ENCODE peak calls at places on chromosomes 5 and 9, in six cellular contexts. One of them, this sample, is unnamed. For H3K27me3, the result is how much of the 10 kb centered on the place peaks cover.

GRCh38 chr9:35749515-35750255 is 598 bp downstream of the RGP1 start:
- DNase-seq in right atrium auricular region: no peak
- DNase-seq in WERI-Rb-1: peak
- DNase-seq in HepG2: no peak
- DNase-seq in uterus: no peak
- DNase-seq in IMR-90: no peak
- DNase-seq in this sample: no peak

GRCh38 chr9:75088646-75089368 is 493 bp downstream of the OSTF1 start:
- DNase-seq in IMR-90: peak
- DNase-seq in WERI-Rb-1: peak
- DNase-seq in right atrium auricular region: peak
- DNase-seq in uterus: peak
- DNase-seq in HepG2: peak
- DNase-seq in this sample: no peak

GRCh38 chr9:115944166-115944948 is 209.2 kb upstream of the PAPPA start:
- DNase-seq in HepG2: peak
- DNase-seq in right atrium auricular region: peak
- DNase-seq in IMR-90: peak
- DNase-seq in WERI-Rb-1: peak
- DNase-seq in uterus: peak
- DNase-seq in this sample: no peak

GRCh38 chr5:180639743-180640300 is 9.6 kb downstream of the FLT4 start:
- DNase-seq in WERI-Rb-1: no peak
- DNase-seq in IMR-90: no peak
- DNase-seq in HepG2: no peak
- DNase-seq in uterus: peak
- DNase-seq in right atrium auricular region: no peak
- DNase-seq in this sample: no peak

GRCh38 chr9:20290287-20290686 is 332.0 kb downstream of the MLLT3 start:
- DNase-seq in right atrium auricular region: no peak
- DNase-seq in uterus: no peak
- DNase-seq in WERI-Rb-1: peak
- DNase-seq in HepG2: no peak
- DNase-seq in IMR-90: no peak
- DNase-seq in this sample: peak

GRCh38 chr5:64295100-64295499 is 129.5 kb downstream of the RNF180 start:
- DNase-seq in IMR-90: no peak
- DNase-seq in uterus: no peak
- DNase-seq in HepG2: no peak
- DNase-seq in right atrium auricular region: no peak
- DNase-seq in WERI-Rb-1: no peak
- DNase-seq in this sample: no peak

GRCh38 chr9:4678679-4679267 is 596 bp upstream of the CDC37L1 start:
- DNase-seq in right atrium auricular region: no peak
- DNase-seq in HepG2: peak
- DNase-seq in WERI-Rb-1: no peak
- DNase-seq in uterus: no peak
- DNase-seq in IMR-90: peak
- DNase-seq in this sample: no peak

GRCh38 chr5:1718669-1719068 is 81.0 kb downstream of the MRPL36 start:
- DNase-seq in WERI-Rb-1: no peak
- DNase-seq in uterus: no peak
- DNase-seq in HepG2: no peak
- DNase-seq in right atrium auricular region: no peak
- DNase-seq in IMR-90: no peak
- DNase-seq in this sample: no peak

GRCh38 chr5:124179788-124180187 is 566.7 kb downstream of the ZNF608 start:
- DNase-seq in uterus: no peak
- DNase-seq in WERI-Rb-1: no peak
- DNase-seq in IMR-90: no peak
- DNase-seq in right atrium auricular region: no peak
- DNase-seq in HepG2: no peak
- DNase-seq in this sample: no peak

GRCh38 chr9:22241611-22242010 is 205.0 kb upstream of the DMRTA1 start:
- DNase-seq in uterus: no peak
- DNase-seq in IMR-90: no peak
- DNase-seq in right atrium auricular region: no peak
- DNase-seq in WERI-Rb-1: no peak
- DNase-seq in HepG2: no peak
- DNase-seq in this sample: no peak

GRCh38 chr5:141475625-141476131 is at the start of gene PCDHGC3:
- DNase-seq in HepG2: peak
- DNase-seq in uterus: peak
- DNase-seq in IMR-90: peak
- DNase-seq in right atrium auricular region: peak
- DNase-seq in WERI-Rb-1: peak
- DNase-seq in this sample: peak

GRCh38 chr5:63743096-63743798 is 219.0 kb downstream of the HTR1A start:
- DNase-seq in WERI-Rb-1: no peak
- DNase-seq in HepG2: no peak
- DNase-seq in uterus: no peak
- DNase-seq in IMR-90: no peak
- DNase-seq in right atrium auricular region: no peak
- DNase-seq in this sample: no peak

GRCh38 chr5:172179032-172179989 is 8.7 kb downstream of the STK10 start:
- DNase-seq in right atrium auricular region: no peak
- DNase-seq in HepG2: no peak
- DNase-seq in WERI-Rb-1: no peak
- DNase-seq in IMR-90: peak
- DNase-seq in uterus: no peak
- DNase-seq in this sample: no peak

GRCh38 chr5:110086658-110087388 is 397.1 kb downstream of the MAN2A1 start:
- DNase-seq in uterus: peak
- DNase-seq in right atrium auricular region: no peak
- DNase-seq in HepG2: no peak
- DNase-seq in WERI-Rb-1: no peak
- DNase-seq in IMR-90: peak
- DNase-seq in this sample: no peak

GRCh38 chr5:146426853-146427618 is 20.1 kb upstream of the TCERG1 start:
- DNase-seq in WERI-Rb-1: no peak
- DNase-seq in uterus: no peak
- DNase-seq in right atrium auricular region: no peak
- DNase-seq in IMR-90: peak
- DNase-seq in HepG2: peak
- DNase-seq in this sample: no peak

GRCh38 chr9:34571180-34571800 is 18.2 kb downstream of the CNTFR start:
- DNase-seq in WERI-Rb-1: peak
- DNase-seq in uterus: peak
- DNase-seq in right atrium auricular region: no peak
- DNase-seq in IMR-90: no peak
- DNase-seq in HepG2: no peak
- DNase-seq in this sample: no peak

GRCh38 chr9:33140406-33141360 is 26.5 kb downstream of the B4GALT1 start:
- DNase-seq in IMR-90: no peak
- DNase-seq in right atrium auricular region: no peak
- DNase-seq in uterus: no peak
- DNase-seq in HepG2: no peak
- DNase-seq in WERI-Rb-1: no peak
- DNase-seq in this sample: no peak

GRCh38 chr9:22457448-22457847 is 10.8 kb downstream of the DMRTA1 start:
- DNase-seq in HepG2: no peak
- DNase-seq in uterus: no peak
- DNase-seq in IMR-90: no peak
- DNase-seq in right atrium auricular region: no peak
- DNase-seq in WERI-Rb-1: no peak
- DNase-seq in this sample: no peak

GRCh38 chr5:88377240-88377639 is 108.6 kb upstream of the TMEM161B start:
- DNase-seq in uterus: no peak
- DNase-seq in right atrium auricular region: no peak
- DNase-seq in WERI-Rb-1: no peak
- DNase-seq in IMR-90: no peak
- DNase-seq in HepG2: no peak
- DNase-seq in this sample: no peak

GRCh38 chr9:8857330-8858249 is 1058.0 kb upstream of the DMAC1 start:
- DNase-seq in WERI-Rb-1: peak
- DNase-seq in uterus: peak
- DNase-seq in IMR-90: no peak
- DNase-seq in HepG2: no peak
- DNase-seq in right atrium auricular region: no peak
- DNase-seq in this sample: peak

GRCh38 chr9:21779397-21779796 is 23.0 kb upstream of the MTAP start:
- DNase-seq in right atrium auricular region: no peak
- DNase-seq in HepG2: no peak
- DNase-seq in uterus: no peak
- DNase-seq in IMR-90: peak
- DNase-seq in WERI-Rb-1: no peak
- DNase-seq in this sample: no peak

GRCh38 chr5:176987583-176987982 is 19.0 kb downstream of the UIMC1 start:
- DNase-seq in uterus: no peak
- DNase-seq in right atrium auricular region: no peak
- DNase-seq in WERI-Rb-1: no peak
- DNase-seq in IMR-90: no peak
- DNase-seq in HepG2: no peak
- DNase-seq in this sample: no peak

GRCh38 chr9:110615526-110615925 is 36.0 kb upstream of the SVEP1 start:
- DNase-seq in uterus: no peak
- DNase-seq in HepG2: no peak
- DNase-seq in WERI-Rb-1: no peak
- DNase-seq in right atrium auricular region: no peak
- DNase-seq in IMR-90: peak
- DNase-seq in this sample: no peak

GRCh38 chr9:755454-756381 is 85.8 kb upstream of the DMRT1 start:
- DNase-seq in right atrium auricular region: peak
- DNase-seq in uterus: no peak
- DNase-seq in HepG2: peak
- DNase-seq in WERI-Rb-1: no peak
- DNase-seq in IMR-90: peak
- DNase-seq in this sample: no peak

GRCh38 chr9:133057006-133057405 is 4.8 kb upstream of the CEL start:
- DNase-seq in HepG2: no peak
- DNase-seq in uterus: no peak
- DNase-seq in WERI-Rb-1: no peak
- DNase-seq in IMR-90: no peak
- DNase-seq in right atrium auricular region: no peak
- DNase-seq in this sample: no peak

GRCh38 chr5:15383469-15383868 is 116.5 kb upstream of the FBXL7 start:
- DNase-seq in uterus: no peak
- DNase-seq in HepG2: peak
- DNase-seq in right atrium auricular region: no peak
- DNase-seq in IMR-90: peak
- DNase-seq in WERI-Rb-1: peak
- DNase-seq in this sample: no peak

GRCh38 chr9:86795861-86796497 is 151.3 kb downstream of the GAS1 start:
- DNase-seq in uterus: peak
- DNase-seq in IMR-90: peak
- DNase-seq in WERI-Rb-1: no peak
- DNase-seq in right atrium auricular region: peak
- DNase-seq in HepG2: no peak
- DNase-seq in this sample: no peak

GRCh38 chr5:92444888-92445287 is 1061.8 kb upstream of the ARRDC3 start:
- DNase-seq in WERI-Rb-1: no peak
- DNase-seq in IMR-90: no peak
- DNase-seq in uterus: no peak
- DNase-seq in right atrium auricular region: no peak
- DNase-seq in HepG2: no peak
- DNase-seq in this sample: no peak

GRCh38 chr5:137735531-137736284 is at the start of gene KLHL3:
- DNase-seq in uterus: peak
- DNase-seq in IMR-90: peak
- DNase-seq in right atrium auricular region: peak
- DNase-seq in WERI-Rb-1: peak
- DNase-seq in HepG2: peak
- DNase-seq in this sample: peak

DNA sequence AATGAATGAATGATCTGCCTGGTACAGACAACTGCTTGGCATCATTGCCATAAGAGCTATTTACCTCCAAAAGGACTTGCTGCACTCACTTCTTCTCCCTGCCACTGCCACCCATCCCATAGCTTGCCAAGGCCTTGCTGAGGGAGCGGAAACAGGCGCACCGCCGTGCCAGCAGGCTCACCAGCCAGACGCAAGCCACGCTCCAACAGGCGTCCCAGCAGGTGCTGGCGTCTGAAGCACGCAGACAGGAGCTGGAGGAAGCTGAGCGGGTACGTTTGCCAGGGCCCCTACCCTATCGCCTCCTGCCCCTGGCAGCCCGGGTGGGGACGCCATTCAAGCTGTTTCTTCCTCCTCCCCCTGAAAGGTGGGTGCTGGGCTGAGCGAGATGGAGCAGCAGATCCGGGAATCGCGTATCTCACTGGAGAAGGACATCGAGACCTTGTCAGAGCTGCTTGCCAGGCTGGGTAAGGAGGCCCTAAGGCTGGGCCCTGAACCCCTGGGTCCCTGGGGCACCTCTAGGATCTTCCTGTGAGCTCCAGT is 8.9 kb upstream of the AIF1L start:
- DNase-seq in WERI-Rb-1: no peak
- DNase-seq in right atrium auricular region: no peak
- DNase-seq in IMR-90: no peak
- DNase-seq in uterus: no peak
- DNase-seq in HepG2: no peak
- DNase-seq in this sample: no peak
- TF ChIP-seq CTCF in WERI-Rb-1: no peak
- TF ChIP-seq CTCF in right atrium auricular region: no peak
- TF ChIP-seq CTCF in IMR-90: no peak
- TF ChIP-seq CTCF in uterus: no peak
- TF ChIP-seq CTCF in HepG2: no peak
- TF ChIP-seq CTCF in this sample: no peak

DNA sequence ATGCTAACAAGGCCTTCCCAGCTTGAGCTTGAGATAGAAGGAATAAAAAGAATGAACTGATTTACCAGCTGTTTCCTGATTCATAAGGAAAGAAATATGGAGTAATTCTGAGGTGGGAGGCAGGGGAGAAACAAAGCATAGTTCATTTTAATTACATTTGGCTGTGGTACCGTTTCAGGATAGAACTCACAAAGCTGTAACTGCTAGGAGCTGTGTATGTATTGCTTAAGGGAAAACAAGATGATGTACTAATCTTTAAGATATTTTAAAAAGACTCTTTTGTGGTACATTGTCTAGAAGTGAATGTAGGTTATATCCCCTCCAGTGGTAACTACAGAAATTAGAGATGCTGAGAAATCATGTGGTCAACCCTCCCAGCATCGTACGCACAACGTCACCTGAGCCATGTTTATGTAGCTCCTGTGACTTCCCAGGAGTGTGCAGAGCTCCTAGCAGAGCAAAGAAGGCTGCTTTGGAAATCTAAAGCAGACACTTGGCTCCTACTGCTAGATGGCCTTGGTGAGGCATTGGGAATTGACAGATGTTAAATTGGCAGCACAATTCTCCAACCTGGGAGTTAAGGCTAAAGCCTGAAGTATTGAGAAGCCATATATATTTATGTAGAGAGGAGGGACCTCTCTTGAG is 208.3 kb upstream of the VLDLR start:
- DNase-seq in HepG2: no peak
- DNase-seq in IMR-90: no peak
- DNase-seq in uterus: no peak
- DNase-seq in right atrium auricular region: no peak
- DNase-seq in WERI-Rb-1: no peak
- DNase-seq in this sample: no peak
- H3K27ac ChIP-seq in HepG2: no peak
- H3K27ac ChIP-seq in IMR-90: no peak
- H3K27ac ChIP-seq in uterus: peak
- H3K27ac ChIP-seq in right atrium auricular region: no peak
- H3K27ac ChIP-seq in WERI-Rb-1: no peak
- H3K27ac ChIP-seq in this sample: no peak

GRCh38 chr9:128416432-128417019 is 4.1 kb upstream of the CERCAM start:
- DNase-seq in IMR-90: no peak
- DNase-seq in WERI-Rb-1: no peak
- DNase-seq in uterus: no peak
- DNase-seq in HepG2: no peak
- DNase-seq in right atrium auricular region: no peak
- DNase-seq in this sample: no peak
- H3K27me3 ChIP-seq in IMR-90: under half
- H3K27me3 ChIP-seq in WERI-Rb-1: under half
- H3K27me3 ChIP-seq in uterus: under half
- H3K27me3 ChIP-seq in HepG2: under half
- H3K27me3 ChIP-seq in right atrium auricular region: under half
- H3K27me3 ChIP-seq in this sample: under half

GRCh38 chr9:129109952-129110739 is 447 bp downstream of the CRAT start:
- DNase-seq in IMR-90: peak
- DNase-seq in right atrium auricular region: peak
- DNase-seq in HepG2: peak
- DNase-seq in WERI-Rb-1: peak
- DNase-seq in uterus: peak
- DNase-seq in this sample: peak
- TF ChIP-seq CTCF in IMR-90: no peak
- TF ChIP-seq CTCF in right atrium auricular region: no peak
- TF ChIP-seq CTCF in HepG2: peak
- TF ChIP-seq CTCF in WERI-Rb-1: peak
- TF ChIP-seq CTCF in uterus: no peak
- TF ChIP-seq CTCF in this sample: no peak